ENCODE peak calls at places on chromosomes 2 and 18, in four cellular contexts. One of them, this sample, is unnamed.

GRCh38 chr2:64234785-64235184 is 90.6 kb upstream of the PELI1 start:
- DNase-seq in HEK293T: no peak
- DNase-seq in WTC11: no peak
- DNase-seq in K562: no peak
- DNase-seq in this sample: no peak

GRCh38 chr2:12274591-12274990 is 442.1 kb upstream of the TRIB2 start:
- DNase-seq in HEK293T: no peak
- DNase-seq in WTC11: no peak
- DNase-seq in K562: no peak
- DNase-seq in this sample: no peak

GRCh38 chr2:64338910-64339500 is 115.0 kb upstream of the LGALSL start:
- DNase-seq in HEK293T: no peak
- DNase-seq in WTC11: no peak
- DNase-seq in K562: no peak
- DNase-seq in this sample: no peak

GRCh38 chr18:24819141-24819890 is 358.9 kb downstream of the HRH4 start:
- DNase-seq in HEK293T: no peak
- DNase-seq in WTC11: no peak
- DNase-seq in K562: no peak
- DNase-seq in this sample: no peak

GRCh38 chr2:72109291-72109690 is 38.4 kb downstream of the CYP26B1 start:
- DNase-seq in HEK293T: no peak
- DNase-seq in WTC11: no peak
- DNase-seq in K562: no peak
- DNase-seq in this sample: no peak

GRCh38 chr18:63604791-63605567 is 17.8 kb downstream of the SERPINB13 start:
- DNase-seq in HEK293T: no peak
- DNase-seq in WTC11: no peak
- DNase-seq in K562: no peak
- DNase-seq in this sample: no peak

GRCh38 chr2:131039908-131040660 is 53.2 kb downstream of the FAM168B start:
- DNase-seq in HEK293T: no peak
- DNase-seq in WTC11: no peak
- DNase-seq in K562: no peak
- DNase-seq in this sample: no peak

GRCh38 chr2:160630801-160631590 is 137.4 kb upstream of the RBMS1 start:
- DNase-seq in HEK293T: no peak
- DNase-seq in WTC11: no peak
- DNase-seq in K562: no peak
- DNase-seq in this sample: no peak

GRCh38 chr18:8051388-8051787 is 484.3 kb downstream of the PTPRM start:
- DNase-seq in HEK293T: no peak
- DNase-seq in WTC11: no peak
- DNase-seq in K562: no peak
- DNase-seq in this sample: no peak

GRCh38 chr2:178237488-178238143 is 43.3 kb downstream of the OSBPL6 start:
- DNase-seq in HEK293T: no peak
- DNase-seq in WTC11: no peak
- DNase-seq in K562: no peak
- DNase-seq in this sample: no peak

GRCh38 chr18:26556573-26556972 is 8.2 kb upstream of the KCTD1 start:
- DNase-seq in HEK293T: no peak
- DNase-seq in WTC11: no peak
- DNase-seq in K562: no peak
- DNase-seq in this sample: no peak

GRCh38 chr2:235390108-235390815 is 103.6 kb upstream of the AGAP1 start:
- DNase-seq in HEK293T: no peak
- DNase-seq in WTC11: no peak
- DNase-seq in K562: no peak
- DNase-seq in this sample: no peak

GRCh38 chr2:56291711-56292110 is 107.9 kb downstream of the CCDC85A start:
- DNase-seq in HEK293T: no peak
- DNase-seq in WTC11: no peak
- DNase-seq in K562: no peak
- DNase-seq in this sample: no peak

GRCh38 chr18:2168022-2168421 is 403.3 kb downstream of the METTL4 start:
- DNase-seq in HEK293T: no peak
- DNase-seq in WTC11: no peak
- DNase-seq in K562: no peak
- DNase-seq in this sample: no peak

GRCh38 chr18:37537868-37538525 is 27.6 kb downstream of the CELF4 start:
- DNase-seq in HEK293T: peak; percentile 98
- DNase-seq in WTC11: peak; percentile 94
- DNase-seq in K562: peak; percentile 87
- DNase-seq in this sample: peak; percentile 22

GRCh38 chr2:201270293-201271001 is 10.1 kb downstream of the CASP8 start:
- DNase-seq in HEK293T: no peak
- DNase-seq in WTC11: no peak
- DNase-seq in K562: no peak
- DNase-seq in this sample: no peak

GRCh38 chr2:43174368-43175186 is 51.8 kb downstream of the ZFP36L2 start:
- DNase-seq in HEK293T: no peak
- DNase-seq in WTC11: no peak
- DNase-seq in K562: no peak
- DNase-seq in this sample: no peak

GRCh38 chr2:32825291-32825712 is 121.5 kb upstream of the LTBP1 start:
- DNase-seq in HEK293T: no peak
- DNase-seq in WTC11: no peak
- DNase-seq in K562: no peak
- DNase-seq in this sample: no peak

GRCh38 chr2:216139884-216140283 is 30.7 kb downstream of the XRCC5 start:
- DNase-seq in HEK293T: peak; percentile 22
- DNase-seq in WTC11: peak; percentile 24
- DNase-seq in K562: peak; percentile 24
- DNase-seq in this sample: peak; percentile 61

GRCh38 chr2:164115806-164116205 is 380.0 kb upstream of the FIGN start:
- DNase-seq in HEK293T: no peak
- DNase-seq in WTC11: no peak
- DNase-seq in K562: no peak
- DNase-seq in this sample: no peak

GRCh38 chr2:38615237-38615636 is 12.5 kb upstream of the HNRNPLL start:
- DNase-seq in HEK293T: no peak
- DNase-seq in WTC11: no peak
- DNase-seq in K562: peak; percentile 40
- DNase-seq in this sample: no peak

GRCh38 chr2:239533917-239534316 is 133.1 kb upstream of the HDAC4 start:
- DNase-seq in HEK293T: no peak
- DNase-seq in WTC11: no peak
- DNase-seq in K562: no peak
- DNase-seq in this sample: no peak

GRCh38 chr18:23560186-23560585 is 26.1 kb downstream of the NPC1 start:
- DNase-seq in HEK293T: no peak
- DNase-seq in WTC11: no peak
- DNase-seq in K562: no peak
- DNase-seq in this sample: no peak

DNA sequence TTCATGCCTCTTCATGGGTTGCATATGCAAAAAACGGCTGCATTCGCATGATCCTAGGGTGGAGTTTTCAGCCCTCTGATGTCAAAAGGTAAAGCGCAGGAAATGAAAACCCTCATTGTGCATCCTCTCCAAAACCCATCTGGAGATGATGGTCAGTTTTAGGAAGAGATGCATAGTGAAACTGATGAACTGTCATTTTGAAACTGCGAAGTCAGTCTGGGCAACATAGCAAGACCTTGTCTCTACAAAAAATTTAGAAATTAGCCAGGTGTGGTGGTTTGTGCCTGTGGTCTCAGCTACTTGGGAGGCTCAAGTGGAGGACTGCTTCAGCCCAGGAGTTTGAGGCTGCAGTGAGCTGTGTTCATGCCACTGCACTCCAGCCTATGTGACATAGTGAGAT is 2.5 kb upstream of the TTLL4 start:
- DNase-seq in HEK293T: no peak
- DNase-seq in WTC11: no peak
- DNase-seq in K562: no peak
- DNase-seq in this sample: no peak
- TF ChIP-seq ELF4 in HEK293T: no peak
- TF ChIP-seq ELF4 in WTC11: no peak
- TF ChIP-seq ELF4 in K562: no peak
- TF ChIP-seq ELF4 in this sample: no peak

DNA sequence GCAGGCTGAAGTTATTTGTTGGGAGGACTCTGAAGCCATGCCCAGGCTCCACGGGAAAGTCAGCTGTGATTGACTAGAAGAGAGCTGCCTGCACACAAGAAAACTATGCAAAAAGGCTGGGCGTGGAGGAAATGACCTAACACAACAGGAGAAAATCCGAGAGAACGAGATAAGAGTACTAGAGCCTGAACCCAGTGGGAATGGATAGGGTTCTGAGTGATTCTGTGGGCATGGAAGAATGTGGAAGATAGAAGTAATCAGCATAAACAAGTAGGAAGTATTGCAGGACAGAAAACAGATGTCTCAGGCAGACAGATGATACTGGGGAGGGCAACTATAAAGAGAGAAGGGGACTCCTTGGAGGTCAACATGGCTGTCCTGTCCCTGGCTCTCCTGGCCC is 12.1 kb upstream of the COPS8 start:
- DNase-seq in HEK293T: no peak
- DNase-seq in WTC11: no peak
- DNase-seq in K562: no peak
- DNase-seq in this sample: no peak
- TF ChIP-seq ELF4 in HEK293T: no peak
- TF ChIP-seq ELF4 in WTC11: no peak
- TF ChIP-seq ELF4 in K562: no peak
- TF ChIP-seq ELF4 in this sample: no peak

GRCh38 chr2:207983654-207984053 is 41.7 kb downstream of the PLEKHM3 start:
- DNase-seq in HEK293T: no peak
- DNase-seq in WTC11: no peak
- DNase-seq in K562: no peak
- DNase-seq in this sample: no peak
- TF ChIP-seq ELF4 in HEK293T: no peak
- TF ChIP-seq ELF4 in WTC11: no peak
- TF ChIP-seq ELF4 in K562: no peak
- TF ChIP-seq ELF4 in this sample: no peak

GRCh38 chr2:236753611-236754010 is 184.0 kb downstream of the ACKR3 start:
- DNase-seq in HEK293T: no peak
- DNase-seq in WTC11: no peak
- DNase-seq in K562: no peak
- DNase-seq in this sample: no peak
- TF ChIP-seq ELF4 in HEK293T: no peak
- TF ChIP-seq ELF4 in WTC11: no peak
- TF ChIP-seq ELF4 in K562: no peak
- TF ChIP-seq ELF4 in this sample: no peak

GRCh38 chr18:51514128-51514527 is 316.6 kb upstream of the MEX3C start:
- DNase-seq in HEK293T: no peak
- DNase-seq in WTC11: no peak
- DNase-seq in K562: no peak
- DNase-seq in this sample: no peak
- TF ChIP-seq ELF4 in HEK293T: no peak
- TF ChIP-seq ELF4 in WTC11: no peak
- TF ChIP-seq ELF4 in K562: no peak
- TF ChIP-seq ELF4 in this sample: no peak

GRCh38 chr2:224436634-224437033 is 34.7 kb upstream of the FAM124B start:
- DNase-seq in HEK293T: no peak
- DNase-seq in WTC11: no peak
- DNase-seq in K562: no peak
- DNase-seq in this sample: no peak
- TF ChIP-seq ELF4 in HEK293T: no peak
- TF ChIP-seq ELF4 in WTC11: no peak
- TF ChIP-seq ELF4 in K562: no peak
- TF ChIP-seq ELF4 in this sample: no peak

DNA sequence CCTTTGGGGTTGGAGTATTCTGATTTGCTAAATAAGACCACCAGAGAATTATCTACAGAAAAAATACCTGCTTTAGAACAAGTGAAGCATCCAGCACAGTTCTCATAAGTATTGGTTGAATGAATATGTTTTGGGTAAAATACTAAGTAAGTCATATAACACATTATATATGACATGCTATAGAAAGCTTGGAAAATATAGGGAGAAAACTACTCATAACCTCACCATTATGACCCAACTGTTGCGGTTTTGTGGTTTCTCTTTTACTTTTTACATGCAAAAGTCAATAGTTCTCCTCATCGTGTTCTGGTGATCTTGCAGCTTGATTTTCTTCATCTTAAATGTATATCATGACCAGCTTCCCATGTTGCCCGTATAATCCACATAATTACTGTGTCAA is 66.2 kb downstream of the DIPK1C start:
- DNase-seq in HEK293T: no peak
- DNase-seq in WTC11: no peak
- DNase-seq in K562: no peak
- DNase-seq in this sample: no peak
- TF ChIP-seq ELF4 in HEK293T: no peak
- TF ChIP-seq ELF4 in WTC11: no peak
- TF ChIP-seq ELF4 in K562: no peak
- TF ChIP-seq ELF4 in this sample: no peak

GRCh38 chr2:144406111-144406788 is 113.7 kb downstream of the ZEB2 start:
- DNase-seq in HEK293T: no peak
- DNase-seq in WTC11: no peak
- DNase-seq in K562: no peak
- DNase-seq in this sample: no peak
- TF ChIP-seq ELF4 in HEK293T: no peak
- TF ChIP-seq ELF4 in WTC11: no peak
- TF ChIP-seq ELF4 in K562: no peak
- TF ChIP-seq ELF4 in this sample: no peak

This sample was measured in HepG2.